ENCODE peak calls at places on chromosome 12, in four cellular contexts. O is IMR-90, E is H9, L is H1. N is an unnamed sample.

GRCh38 chr12:57226588-57227314 is 2.8 kb upstream of the SHMT2 start:
- DNase-seq in O (no peak), E (peak; percentile 86), L (no peak), N (peak; percentile 56)

GRCh38 chr12:123363385-123363742 is 1.3 kb downstream of the SBNO1 start:
- DNase-seq in O (peak; percentile 7), E (no peak), L (no peak), N (no peak)

GRCh38 chr12:96194572-96194889 is 356 bp downstream of the ELK3 start:
- DNase-seq in O (no peak), E (no peak), L (no peak), N (no peak)

GRCh38 chr12:45828402-45828801 is 98.9 kb downstream of the ARID2 start:
- DNase-seq in O (no peak), E (no peak), L (no peak), N (no peak)

GRCh38 chr12:93645702-93646101 is 31.5 kb upstream of the CRADD start:
- DNase-seq in O (peak; percentile 71), E (no peak), L (no peak), N (no peak)

GRCh38 chr12:32949815-32950214 is 53.2 kb upstream of the PKP2 start:
- DNase-seq in O (no peak), E (no peak), L (no peak), N (peak; percentile 60)

GRCh38 chr12:5318874-5319273 is 113.0 kb upstream of the NTF3 start:
- DNase-seq in O (peak; percentile 87), E (no peak), L (no peak), N (no peak)

GRCh38 chr12:10235761-10236631 is 23.3 kb downstream of the GABARAPL1 start:
- DNase-seq in O (peak; percentile 44), E (no peak), L (no peak), N (peak; percentile 65)

GRCh38 chr12:110582286-110583136 is 607 bp downstream of the PPTC7 start:
- DNase-seq in O (peak; percentile 33), E (peak; percentile 58), L (no peak), N (peak; percentile 62)

GRCh38 chr12:66548338-66549049 is 130.4 kb downstream of the GRIP1 start:
- DNase-seq in O (no peak), E (no peak), L (no peak), N (peak; percentile 40)

GRCh38 chr12:57476162-57476992 is 3.3 kb downstream of the ARHGAP9 start:
- DNase-seq in O (no peak), E (peak; percentile 64), L (no peak), N (no peak)

GRCh38 chr12:62683724-62684501 is 217.3 kb downstream of the MON2 start:
- DNase-seq in O (peak; percentile 30), E (no peak), L (no peak), N (peak; percentile 36)

GRCh38 chr12:62677355-62677754 is 210.7 kb downstream of the MON2 start:
- DNase-seq in O (no peak), E (no peak), L (no peak), N (no peak)

GRCh38 chr12:62679569-62679968 is 212.9 kb downstream of the MON2 start:
- DNase-seq in O (no peak), E (no peak), L (no peak), N (no peak)

GRCh38 chr12:62684586-62685295 is 218.1 kb downstream of the MON2 start:
- DNase-seq in O (no peak), E (no peak), L (no peak), N (peak; percentile 19)

GRCh38 chr12:62681306-62681705 is 214.7 kb downstream of the MON2 start:
- DNase-seq in O (no peak), E (no peak), L (no peak), N (no peak)
- H4K5ac ChIP-seq in O (no peak overlapping the region), E (no peak overlapping the region), L (no peak overlapping the region), N (no peak overlapping the region)

GRCh38 chr12:86194721-86195120 is 61.5 kb downstream of the MGAT4C start:
- DNase-seq in O (no peak), E (no peak), L (no peak), N (no peak)
- H2BK120ac ChIP-seq in O (no peak overlapping the region), E (no peak overlapping the region), L (no peak overlapping the region), N (no peak overlapping the region)

GRCh38 chr12:131574397-131574775 is 136.5 kb upstream of the SFSWAP start:
- DNase-seq in O (no peak), E (no peak), L (no peak), N (no peak)

GRCh38 chr12:131571827-131572226 is 139.1 kb upstream of the SFSWAP start:
- DNase-seq in O (no peak), E (no peak), L (no peak), N (peak; percentile 59)

GRCh38 chr12:131575371-131575770 is 135.5 kb upstream of the SFSWAP start:
- DNase-seq in O (no peak), E (no peak), L (no peak), N (no peak)

GRCh38 chr12:131572626-131573025 is 138.3 kb upstream of the SFSWAP start:
- DNase-seq in O (no peak), E (no peak), L (no peak), N (no peak)

GRCh38 chr12:131573631-131574396 is 137.1 kb upstream of the SFSWAP start:
- DNase-seq in O (no peak), E (no peak), L (no peak), N (no peak)
- H3K18ac ChIP-seq in O (no peak overlapping the region), E (no peak overlapping the region), L (no peak overlapping the region), N (no peak overlapping the region)

GRCh38 chr12:115868624-115869023 is 408.9 kb downstream of the MED13L start:
- DNase-seq in O (no peak), E (no peak), L (no peak), N (no peak)
- H4K5ac ChIP-seq in O (no peak overlapping the region), E (no peak overlapping the region), L (no peak overlapping the region), N (no peak overlapping the region)

DNA sequence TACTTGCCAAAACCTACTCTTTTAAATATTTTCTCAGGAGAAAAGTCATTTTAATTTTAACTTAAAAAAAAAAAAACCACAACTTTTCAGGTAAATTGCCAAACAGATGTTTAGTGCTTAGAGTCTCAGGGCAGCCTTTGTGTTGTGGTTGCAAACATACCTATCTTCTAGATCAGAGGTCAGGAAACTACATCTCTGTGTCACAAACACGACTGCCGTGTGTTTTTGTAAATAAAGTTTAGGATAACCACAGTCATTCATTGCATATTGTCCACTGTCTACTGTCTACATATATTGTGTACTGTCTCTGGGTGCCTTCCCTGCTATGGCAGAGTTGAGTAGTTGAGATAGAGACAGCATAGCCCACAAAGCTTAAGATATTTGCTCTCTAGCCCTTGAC is 48.9 kb downstream of the DYRK2 start:
- DNase-seq in O (no peak), E (no peak), L (no peak), N (no peak)
- H2BK120ac ChIP-seq in O (no peak overlapping the region), E (no peak overlapping the region), L (no peak overlapping the region), N (no peak overlapping the region)

GRCh38 chr12:121301876-121302275 is 5.4 kb upstream of the CAMKK2 start:
- DNase-seq in O (no peak), E (no peak), L (no peak), N (no peak)
- H3K18ac ChIP-seq in O (no peak overlapping the region), E (no peak overlapping the region), L (no peak overlapping the region), N (no peak overlapping the region)

GRCh38 chr12:19012965-19013364 is 116.6 kb upstream of the PLEKHA5 start:
- DNase-seq in O (no peak), E (no peak), L (no peak), N (no peak)
- H4K5ac ChIP-seq in O (no peak overlapping the region), E (no peak overlapping the region), L (no peak overlapping the region), N (no peak overlapping the region)

DNA sequence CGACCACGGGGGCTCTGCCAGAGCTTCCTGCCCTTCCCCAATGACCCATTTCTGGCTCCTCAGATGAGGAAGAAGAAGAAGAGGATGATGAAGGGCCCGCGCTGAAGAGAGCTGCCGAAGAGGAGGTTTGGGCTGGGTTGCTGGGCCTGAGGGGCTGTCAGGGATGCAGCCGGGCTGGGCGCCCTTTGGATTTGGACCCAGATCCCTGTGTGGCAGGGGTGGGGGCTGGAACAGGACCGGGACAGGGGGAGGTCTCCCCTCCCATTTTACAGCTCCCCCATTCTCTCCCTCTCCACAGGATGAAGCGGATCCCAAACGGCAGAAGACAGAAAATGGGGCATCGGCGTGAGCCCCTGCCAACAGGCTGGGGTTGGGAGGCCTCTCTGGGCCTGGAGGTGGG is 2.2 kb upstream of the LAG3 start:
- DNase-seq in O (no peak), E (no peak), L (no peak), N (no peak)
- H2BK120ac ChIP-seq in O (no peak overlapping the region), E (no peak overlapping the region), L (no peak overlapping the region), N (no peak overlapping the region)